ENCODE peak calls at places on chromosome 21, in four cellular contexts. One of them, this sample, is unnamed.

GRCh38 chr21:32413697-32414578 is 1.4 kb downstream of the EVA1C start:
- DNase-seq in tibial artery: peak; percentile 41
- DNase-seq in stomach: no peak
- DNase-seq in HFFc6: no peak
- DNase-seq in this sample: peak; percentile 36

GRCh38 chr21:31846690-31847089 is 26.1 kb upstream of the HUNK start:
- DNase-seq in tibial artery: no peak
- DNase-seq in stomach: no peak
- DNase-seq in HFFc6: no peak
- DNase-seq in this sample: no peak

GRCh38 chr21:25334046-25334730 is 273.1 kb downstream of the MRPL39 start:
- DNase-seq in tibial artery: no peak
- DNase-seq in stomach: no peak
- DNase-seq in HFFc6: no peak
- DNase-seq in this sample: no peak

GRCh38 chr21:42375966-42376337 is 9.6 kb upstream of the TFF1 start:
- DNase-seq in tibial artery: no peak
- DNase-seq in stomach: no peak
- DNase-seq in HFFc6: no peak
- DNase-seq in this sample: no peak

GRCh38 chr21:33673473-33673872 is 31.2 kb downstream of the ITSN1 start:
- DNase-seq in tibial artery: no peak
- DNase-seq in stomach: no peak
- DNase-seq in HFFc6: no peak
- DNase-seq in this sample: no peak

GRCh38 chr21:25929859-25930520 is 195.2 kb downstream of the GABPA start:
- DNase-seq in tibial artery: peak; percentile 35
- DNase-seq in stomach: no peak
- DNase-seq in HFFc6: peak; percentile 11
- DNase-seq in this sample: no peak

GRCh38 chr21:42336065-42336464 is 14.7 kb downstream of the TFF2 start:
- DNase-seq in tibial artery: no peak
- DNase-seq in stomach: no peak
- DNase-seq in HFFc6: no peak
- DNase-seq in this sample: no peak

GRCh38 chr21:14072761-14073535 is 137.8 kb downstream of the LIPI start:
- DNase-seq in tibial artery: no peak
- DNase-seq in stomach: no peak
- DNase-seq in HFFc6: no peak
- DNase-seq in this sample: no peak

GRCh38 chr21:37849703-37850102 is 66.6 kb downstream of the KCNJ6 start:
- DNase-seq in tibial artery: no peak
- DNase-seq in stomach: no peak
- DNase-seq in HFFc6: peak; percentile 75
- DNase-seq in this sample: no peak

GRCh38 chr21:42617476-42617875 is 35.9 kb upstream of the PDE9A start:
- DNase-seq in tibial artery: no peak
- DNase-seq in stomach: no peak
- DNase-seq in HFFc6: no peak
- DNase-seq in this sample: no peak

GRCh38 chr21:38273745-38274544 is 17.2 kb downstream of the KCNJ15 start:
- DNase-seq in tibial artery: peak; percentile 48
- DNase-seq in stomach: no peak
- DNase-seq in HFFc6: no peak
- DNase-seq in this sample: no peak

GRCh38 chr21:36274128-36274527 is 45.9 kb upstream of the MORC3 start:
- DNase-seq in tibial artery: no peak
- DNase-seq in stomach: no peak
- DNase-seq in HFFc6: no peak
- DNase-seq in this sample: no peak

GRCh38 chr21:20999567-21000169 is 1.5 kb downstream of the NCAM2 start:
- DNase-seq in tibial artery: no peak
- DNase-seq in stomach: no peak
- DNase-seq in HFFc6: peak; percentile 20
- DNase-seq in this sample: peak; percentile 54

GRCh38 chr21:44084496-44085241 is 22.5 kb upstream of the PWP2 start:
- DNase-seq in tibial artery: no peak
- DNase-seq in stomach: peak; percentile 17
- DNase-seq in HFFc6: no peak
- DNase-seq in this sample: no peak

GRCh38 chr21:41219498-41220207 is 51.7 kb downstream of the BACE2 start:
- DNase-seq in tibial artery: no peak
- DNase-seq in stomach: no peak
- DNase-seq in HFFc6: no peak
- DNase-seq in this sample: no peak

GRCh38 chr21:43740497-43741156 is 21.7 kb downstream of the PDXK start:
- DNase-seq in tibial artery: peak; percentile 49
- DNase-seq in stomach: peak; percentile 68
- DNase-seq in HFFc6: peak; percentile 30
- DNase-seq in this sample: peak; percentile 77

GRCh38 chr21:26850116-26850643 is 5.0 kb upstream of the ADAMTS1 start:
- DNase-seq in tibial artery: no peak
- DNase-seq in stomach: no peak
- DNase-seq in HFFc6: peak; percentile 48
- DNase-seq in this sample: peak; percentile 22

GRCh38 chr21:33691945-33692594 is 49.8 kb downstream of the ITSN1 start:
- DNase-seq in tibial artery: no peak
- DNase-seq in stomach: no peak
- DNase-seq in HFFc6: no peak
- DNase-seq in this sample: no peak

GRCh38 chr21:32253215-32253641 is 25.6 kb downstream of the MIS18A start:
- DNase-seq in tibial artery: no peak
- DNase-seq in stomach: no peak
- DNase-seq in HFFc6: peak; percentile 17
- DNase-seq in this sample: peak; percentile 42

GRCh38 chr21:45607021-45607921 is 36.3 kb upstream of the PCBP3 start:
- DNase-seq in tibial artery: no peak
- DNase-seq in stomach: no peak
- DNase-seq in HFFc6: no peak
- DNase-seq in this sample: no peak

GRCh38 chr21:45602106-45602505 is 41.4 kb upstream of the PCBP3 start:
- DNase-seq in tibial artery: no peak
- DNase-seq in stomach: no peak
- DNase-seq in HFFc6: no peak
- DNase-seq in this sample: no peak

GRCh38 chr21:45600248-45600647 is 43.3 kb upstream of the PCBP3 start:
- DNase-seq in tibial artery: no peak
- DNase-seq in stomach: no peak
- DNase-seq in HFFc6: no peak
- DNase-seq in this sample: no peak

GRCh38 chr21:45601551-45601950 is 42.0 kb upstream of the PCBP3 start:
- DNase-seq in tibial artery: no peak
- DNase-seq in stomach: no peak
- DNase-seq in HFFc6: no peak
- DNase-seq in this sample: no peak

GRCh38 chr21:45603481-45603880 is 40.0 kb upstream of the PCBP3 start:
- DNase-seq in tibial artery: no peak
- DNase-seq in stomach: no peak
- DNase-seq in HFFc6: no peak
- DNase-seq in this sample: no peak
- TF ChIP-seq CTCF in tibial artery: no peak
- TF ChIP-seq CTCF in stomach: no peak
- TF ChIP-seq CTCF in HFFc6: no peak
- TF ChIP-seq CTCF in this sample: no peak

GRCh38 chr21:39726133-39726532 is 18.9 kb upstream of the IGSF5 start:
- DNase-seq in tibial artery: no peak
- DNase-seq in stomach: no peak
- DNase-seq in HFFc6: no peak
- DNase-seq in this sample: no peak

GRCh38 chr21:39724944-39725343 is 20.0 kb upstream of the IGSF5 start:
- DNase-seq in tibial artery: no peak
- DNase-seq in stomach: no peak
- DNase-seq in HFFc6: no peak
- DNase-seq in this sample: no peak

GRCh38 chr21:39715804-39716397 is 29.1 kb upstream of the IGSF5 start:
- DNase-seq in tibial artery: peak; percentile 50
- DNase-seq in stomach: peak; percentile 65
- DNase-seq in HFFc6: peak; percentile 9
- DNase-seq in this sample: peak; percentile 80

GRCh38 chr21:39721885-39722284 is 23.1 kb upstream of the IGSF5 start:
- DNase-seq in tibial artery: no peak
- DNase-seq in stomach: no peak
- DNase-seq in HFFc6: no peak
- DNase-seq in this sample: no peak

GRCh38 chr21:39720126-39720778 is 24.7 kb upstream of the IGSF5 start:
- DNase-seq in tibial artery: no peak
- DNase-seq in stomach: no peak
- DNase-seq in HFFc6: peak; percentile 50
- DNase-seq in this sample: no peak
- TF ChIP-seq CTCF in tibial artery: no peak
- TF ChIP-seq CTCF in stomach: no peak
- TF ChIP-seq CTCF in HFFc6: peak; percentile 63
- TF ChIP-seq CTCF in this sample: no peak

GRCh38 chr21:34923202-34923601 is 125.9 kb downstream of the RUNX1 start:
- DNase-seq in tibial artery: no peak
- DNase-seq in stomach: no peak
- DNase-seq in HFFc6: no peak
- DNase-seq in this sample: no peak

GRCh38 chr21:34921151-34921550 is 128.0 kb downstream of the RUNX1 start:
- DNase-seq in tibial artery: no peak
- DNase-seq in stomach: no peak
- DNase-seq in HFFc6: no peak
- DNase-seq in this sample: no peak

GRCh38 chr21:34924194-34924593 is 124.9 kb downstream of the RUNX1 start:
- DNase-seq in tibial artery: no peak
- DNase-seq in stomach: no peak
- DNase-seq in HFFc6: no peak
- DNase-seq in this sample: no peak

GRCh38 chr21:34923626-34924025 is 125.5 kb downstream of the RUNX1 start:
- DNase-seq in tibial artery: no peak
- DNase-seq in stomach: no peak
- DNase-seq in HFFc6: no peak
- DNase-seq in this sample: no peak

DNA sequence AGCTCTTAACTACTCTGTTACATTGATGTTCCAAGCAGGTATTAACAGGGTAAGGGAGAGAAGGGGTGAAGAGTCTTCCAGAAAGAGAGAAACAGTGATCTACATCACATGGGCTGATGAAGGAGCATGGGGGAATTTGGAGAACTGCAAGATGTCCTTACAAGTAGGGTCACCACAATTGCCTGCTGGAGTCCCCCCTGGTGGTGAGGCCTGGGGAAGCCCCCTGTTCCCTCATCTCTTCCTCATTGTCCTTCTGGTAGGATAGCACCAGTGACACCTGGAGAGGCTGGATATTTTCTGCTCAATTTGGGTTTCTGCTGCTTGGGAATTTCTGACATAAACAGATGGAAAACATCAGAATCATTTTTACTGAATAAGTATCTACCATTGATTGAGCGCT is 126.6 kb downstream of the RUNX1 start:
- DNase-seq in tibial artery: no peak
- DNase-seq in stomach: no peak
- DNase-seq in HFFc6: no peak
- DNase-seq in this sample: no peak
- TF ChIP-seq CTCF in tibial artery: no peak
- TF ChIP-seq CTCF in stomach: no peak
- TF ChIP-seq CTCF in HFFc6: peak; percentile 14
- TF ChIP-seq CTCF in this sample: no peak

DNA sequence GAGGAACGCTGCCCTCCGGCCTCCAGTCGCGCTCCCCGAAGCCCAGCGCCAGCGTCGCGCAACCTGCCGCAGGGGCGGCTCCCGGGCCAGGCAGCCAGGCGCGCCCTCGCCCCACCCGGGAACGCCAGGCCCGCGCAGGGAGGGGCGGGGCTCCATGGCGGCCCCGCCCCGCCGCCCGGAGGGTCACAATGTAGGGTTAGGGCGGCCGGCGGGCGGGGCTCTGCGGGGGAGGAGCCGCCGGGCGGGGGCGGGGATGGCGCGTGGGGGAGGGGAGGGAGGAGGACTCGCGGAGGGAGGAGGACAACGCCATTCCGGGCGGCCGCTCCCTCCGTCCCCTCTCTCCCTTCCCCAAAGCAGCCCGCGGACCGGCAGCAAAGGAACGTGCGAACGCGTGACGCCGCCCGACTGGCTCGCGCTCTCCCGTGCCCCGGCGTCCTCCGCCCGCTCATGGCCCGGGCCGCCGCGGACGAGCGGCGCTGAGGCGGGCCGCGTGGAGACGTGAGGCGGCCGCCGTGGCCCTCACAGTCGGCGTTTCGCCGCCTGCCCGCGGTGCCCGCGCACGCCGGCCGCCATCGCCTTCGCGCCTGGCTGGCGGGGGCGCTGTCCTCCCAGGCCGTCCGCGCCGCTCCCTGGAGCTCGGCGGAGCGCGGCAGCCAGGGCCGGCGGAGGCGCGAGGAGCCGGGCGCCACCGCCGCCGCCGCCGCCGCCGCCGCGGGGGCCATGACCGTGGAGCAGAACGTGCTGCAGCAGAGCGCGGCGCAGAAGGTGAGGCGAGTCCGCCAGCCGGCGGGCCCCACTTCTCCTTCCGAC is at the start of gene USP25:
- DNase-seq in tibial artery: peak; percentile 91
- DNase-seq in stomach: peak; percentile 95
- DNase-seq in HFFc6: peak; percentile 44
- DNase-seq in this sample: peak; percentile 95
- TF ChIP-seq CTCF in tibial artery: peak; percentile 35
- TF ChIP-seq CTCF in stomach: peak; percentile 4
- TF ChIP-seq CTCF in HFFc6: no peak
- TF ChIP-seq CTCF in this sample: no peak